ENCODE peak calls at places on chromosomes 16 and 17, in five cellular contexts. U is WTC11, G is upper lobe of right lung, L is HFFc6, P is hepatocyte. R is an unnamed sample.

GRCh38 chr17:42399121-42399520 is 10.9 kb upstream of the STAT3 start:
- DNase-seq in G (no peak), L (no peak), U (no peak), P (no peak), R (no peak)

GRCh38 chr16:83942815-83943515 is 10.1 kb upstream of the OSGIN1 start:
- DNase-seq in U (no peak), L (no peak), P (no peak), G (no peak), R (no peak)

GRCh38 chr16:81558444-81559175 is 114.0 kb downstream of the CMIP start:
- DNase-seq in P (peak; percentile 90), G (peak; percentile 82), U (no peak), L (no peak), R (no peak)

GRCh38 chr17:8698142-8699050 is 46.2 kb downstream of the CCDC42 start:
- DNase-seq in P (peak; percentile 79), G (no peak), U (no peak), L (peak; percentile 27), R (no peak)

GRCh38 chr17:6101706-6102105 is 31.5 kb downstream of the WSCD1 start:
- DNase-seq in P (no peak), L (no peak), G (no peak), U (no peak), R (no peak)

GRCh38 chr17:60741031-60741430 is 63.4 kb downstream of the BCAS3 start:
- DNase-seq in P (no peak), L (no peak), U (no peak), G (no peak), R (no peak)

GRCh38 chr16:50643192-50643591 is 37.9 kb downstream of the SNX20 start:
- DNase-seq in G (no peak), U (no peak), L (no peak), P (no peak), R (no peak)

GRCh38 chr17:18862011-18862410 is 4.1 kb downstream of the PRPSAP2 start:
- DNase-seq in P (no peak), L (no peak), G (peak; percentile 21), U (no peak), R (no peak)

GRCh38 chr16:87661561-87661960 is 59.3 kb downstream of the JPH3 start:
- DNase-seq in P (peak; percentile 74), G (no peak), L (peak; percentile 12), U (peak; percentile 82), R (no peak)

GRCh38 chr16:79097781-79098180 is 502.8 kb downstream of the MAF start:
- DNase-seq in P (peak; percentile 9), U (no peak), G (no peak), L (no peak), R (no peak)

GRCh38 chr17:19359856-19360255 is 2.7 kb downstream of the B9D1 start:
- DNase-seq in L (no peak), P (no peak), G (no peak), U (no peak), R (no peak)

GRCh38 chr16:51450913-51451312 is 299.8 kb upstream of the SALL1 start:
- DNase-seq in P (peak; percentile 44), U (no peak), G (no peak), L (no peak), R (no peak)

GRCh38 chr16:4763791-4764190 is 3.2 kb downstream of the ZNF500 start:
- DNase-seq in U (no peak), P (no peak), L (no peak), G (no peak), R (no peak)

GRCh38 chr17:17812211-17813054 is 24.4 kb downstream of the SREBF1 start:
- DNase-seq in P (peak; percentile 75), G (peak; percentile 86), L (peak; percentile 15), U (peak; percentile 93), R (no peak)

GRCh38 chr16:25493136-25493811 is 198.5 kb upstream of the HS3ST4 start:
- DNase-seq in G (no peak), P (no peak), L (no peak), U (no peak), R (no peak)

GRCh38 chr17:75065562-75066151 is 18.6 kb downstream of the KCTD2 start:
- DNase-seq in U (no peak), G (no peak), L (peak; percentile 31), P (no peak), R (no peak)

GRCh38 chr17:18143044-18143936 is 34.7 kb downstream of the MYO15A start:
- DNase-seq in G (peak; percentile 77), P (no peak), L (peak; percentile 11), U (peak; percentile 63), R (no peak)

GRCh38 chr16:73063284-73063733 is 15.4 kb upstream of the ZFHX3 start:
- DNase-seq in U (no peak), L (no peak), P (no peak), G (no peak), R (no peak)

GRCh38 chr17:30263552-30264333 is 28.0 kb downstream of the BLMH start:
- DNase-seq in U (no peak), P (no peak), L (no peak), G (no peak), R (no peak)

GRCh38 chr16:2692948-2693651 is 10.8 kb downstream of the KCTD5 start:
- DNase-seq in L (no peak), U (peak; percentile 60), P (no peak), G (no peak), R (no peak)

GRCh38 chr17:79942591-79943353 is 92.9 kb downstream of the TBC1D16 start:
- DNase-seq in U (peak; percentile 7), P (no peak), L (no peak), G (peak; percentile 72), R (no peak)

GRCh38 chr17:67376509-67376891 is 581 bp upstream of the PITPNC1 start:
- DNase-seq in P (peak; percentile 71), G (no peak), L (peak; percentile 44), U (no peak), R (no peak)

GRCh38 chr17:58583486-58583885 is 69.0 kb upstream of the MTMR4 start:
- DNase-seq in U (no peak), G (no peak), P (no peak), L (no peak), R (no peak)

GRCh38 chr16:51150894-51151320 is at the start of gene SALL1:
- DNase-seq in G (no peak), L (no peak), U (no peak), P (no peak), R (no peak)

GRCh38 chr17:41111151-41111885 is 6.1 kb downstream of the KRTAP4-9 start:
- DNase-seq in G (no peak), P (no peak), L (no peak), U (no peak), R (no peak)

GRCh38 chr17:41781404-41782110 is 5.0 kb downstream of the JUP start:
- DNase-seq in L (no peak), P (peak; percentile 12), U (no peak), G (no peak), R (no peak)

GRCh38 chr17:2388705-2389099 is 12.2 kb downstream of the MNT start:
- DNase-seq in G (no peak), U (no peak), P (no peak), L (no peak), R (no peak)

GRCh38 chr17:38464723-38465419 is 36.6 kb downstream of the ARHGAP23 start:
- DNase-seq in P (peak; percentile 89), G (peak; percentile 86), U (no peak), L (peak; percentile 91), R (no peak)

GRCh38 chr17:47928415-47928814 is 13.0 kb upstream of the PNPO start:
- DNase-seq in P (no peak), L (no peak), U (no peak), G (no peak), R (no peak)

GRCh38 chr16:57372372-57373116 is at the start of gene CX3CL1:
- DNase-seq in U (peak; percentile 68), L (peak; percentile 21), G (peak; percentile 70), P (peak; percentile 88), R (no peak)
- TF ChIP-seq CTCF in U (no peak), L (no peak), G (peak; percentile 30), P (peak; percentile 23), R (no peak)

DNA sequence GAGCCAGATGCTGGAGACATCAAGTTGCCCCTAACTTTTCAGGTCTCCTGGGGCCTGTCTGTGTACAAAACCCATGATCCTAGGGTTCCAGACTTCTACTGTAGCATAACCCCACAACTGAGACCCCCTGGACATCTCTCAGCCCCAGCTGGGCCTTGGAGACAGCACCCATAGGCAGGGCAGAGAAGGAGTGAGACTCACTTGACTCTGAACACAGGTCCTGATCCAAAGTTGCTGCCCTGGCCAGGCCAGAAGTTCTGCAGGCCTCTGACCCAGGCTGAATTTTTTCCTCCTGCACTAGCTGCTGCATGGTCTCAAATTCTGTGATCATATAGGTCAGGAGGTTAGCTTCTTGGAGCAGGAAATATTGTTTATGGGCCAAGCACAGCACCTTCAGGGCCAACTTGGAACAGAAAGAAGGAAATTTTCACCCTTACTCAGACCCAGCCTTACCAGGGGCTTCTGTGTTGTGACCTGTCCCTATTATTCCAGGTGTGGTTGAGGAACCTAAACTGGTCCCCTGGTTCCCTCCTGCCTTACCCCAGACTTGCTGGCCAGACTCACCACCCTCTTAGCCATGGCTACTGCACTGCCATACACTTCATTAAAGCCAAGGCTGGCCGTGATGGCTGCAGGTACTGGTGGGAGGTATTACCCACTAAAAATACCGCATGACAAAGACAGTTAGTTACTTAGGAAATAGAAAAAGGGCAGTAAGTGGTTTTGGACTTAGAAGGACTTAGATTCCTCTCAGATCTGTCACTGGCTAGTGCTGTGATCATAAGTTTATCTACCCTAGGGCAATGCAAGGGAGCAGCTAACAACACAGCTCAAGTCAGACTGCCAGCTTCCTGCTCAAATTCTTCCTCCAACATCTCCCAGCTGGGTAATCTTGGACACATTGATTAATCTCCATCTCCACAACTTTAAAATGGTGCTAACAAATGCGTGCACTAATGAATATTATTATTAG is 2180.1 kb downstream of the TP53TG3F start:
- DNase-seq in P (no peak), U (no peak), G (no peak), L (peak; percentile 0), R (no peak)
- TF ChIP-seq CTCF in P (no peak), U (no peak), G (no peak), L (no peak), R (no peak)

DNA sequence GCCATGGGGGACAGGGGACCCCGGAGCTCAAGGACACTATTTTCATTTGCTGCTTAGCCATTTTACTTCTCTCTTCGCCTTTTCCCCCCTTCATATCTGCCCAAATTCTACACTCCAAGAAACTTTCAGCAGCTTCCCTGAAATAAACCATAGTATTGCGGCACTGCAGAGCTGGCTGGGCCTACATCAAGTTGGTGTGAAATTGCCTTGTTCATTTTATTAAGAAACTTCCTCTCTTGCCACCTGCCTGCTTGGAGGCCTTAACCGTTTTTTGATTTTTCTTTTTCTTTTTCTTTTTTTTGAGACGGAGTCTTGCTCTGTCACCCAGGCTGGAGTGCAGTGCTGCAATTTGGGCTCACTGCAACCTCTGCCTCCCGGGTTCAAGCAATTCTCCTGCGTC is 7.4 kb upstream of the CPNE2 start:
- DNase-seq in L (no peak), P (no peak), G (no peak), U (no peak), R (no peak)
- TF ChIP-seq CTCF in L (no peak), P (no peak), G (no peak), U (no peak), R (no peak)

DNA sequence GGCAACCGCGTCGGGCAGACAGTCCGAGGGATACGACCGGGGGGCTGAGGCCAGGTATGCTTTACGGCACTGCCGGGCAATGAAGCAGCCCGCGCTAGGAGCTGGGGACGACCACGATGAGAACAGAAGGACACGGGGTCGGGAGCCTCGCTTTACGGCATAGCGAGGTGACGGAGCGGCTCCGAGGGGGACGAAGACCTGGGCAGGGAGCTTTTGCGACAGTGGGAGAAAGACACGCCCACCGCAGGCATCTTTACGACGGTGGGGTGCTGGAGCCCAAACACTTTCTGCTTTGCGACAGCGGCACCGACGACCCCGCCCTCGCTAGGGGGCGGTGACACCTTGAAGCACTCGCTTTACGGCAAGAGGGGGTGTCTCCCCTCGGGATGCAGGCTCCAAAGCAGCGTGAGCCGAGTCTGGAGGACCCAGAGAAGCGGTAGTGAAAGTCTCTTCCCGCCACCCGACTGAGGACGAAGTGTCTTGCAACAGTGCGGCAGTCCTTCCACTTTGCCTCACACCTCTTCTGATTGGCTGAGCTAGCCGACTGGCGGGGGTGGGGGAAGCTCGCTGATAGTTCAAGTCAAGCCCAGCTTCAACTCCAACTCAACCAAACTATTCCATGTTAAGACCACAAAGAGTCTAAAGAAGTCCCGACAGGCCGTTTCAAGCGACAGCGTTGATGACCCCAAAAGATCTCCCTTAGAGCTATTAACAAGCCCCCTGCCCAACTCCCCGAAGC is 394 bp upstream of the NEURL4 start:
- DNase-seq in G (peak; percentile 99), P (peak; percentile 99), U (peak; percentile 98), L (peak; percentile 99), R (peak; percentile 94)
- TF ChIP-seq CTCF in G (no peak), P (no peak), U (no peak), L (peak; percentile 58), R (no peak)